ENCODE peak calls at places on chromosome 4, in five cellular contexts. U is CD8-positive, alpha-beta memory T cell; C is mammary epithelial cell; W is cardiac muscle cell; O is transverse colon. X is an unnamed sample.
A peak's percentile ranks its signal among the peaks of the same experiment; 100 is the strongest.

GRCh38 chr4:6687947-6688878 is 5.5 kb upstream of the S100P start:
- DNase-seq in U (no peak), C (no peak), W (no peak), O (no peak), X (no peak)

GRCh38 chr4:186104114-186104894 is at the start of gene FAM149A:
- DNase-seq in U (peak; percentile 33), C (peak; percentile 3), W (peak; percentile 14), O (peak; percentile 87), X (peak; percentile 84)

GRCh38 chr4:156969136-156969535 is 2.5 kb downstream of the PDGFC start:
- DNase-seq in U (no peak), C (no peak), W (no peak), O (no peak), X (no peak)

GRCh38 chr4:185011408-185011807 is 6.9 kb upstream of the HELT start:
- DNase-seq in U (no peak), C (no peak), W (no peak), O (no peak), X (no peak)

GRCh38 chr4:24664956-24665355 is 80.6 kb upstream of the DHX15 start:
- DNase-seq in U (no peak), C (peak; percentile 42), W (peak; percentile 95), O (no peak), X (no peak)

GRCh38 chr4:148444296-148445070 is 2.3 kb upstream of the NR3C2 start:
- DNase-seq in U (peak; percentile 66), C (peak; percentile 4), W (no peak), O (peak; percentile 40), X (peak; percentile 44)

GRCh38 chr4:84622959-84623358 is 40.0 kb downstream of the CDS1 start:
- DNase-seq in U (no peak), C (no peak), W (peak; percentile 3), O (no peak), X (no peak)

GRCh38 chr4:163071308-163071707 is 95.4 kb downstream of the NAF1 start:
- DNase-seq in U (no peak), C (no peak), W (no peak), O (no peak), X (no peak)

GRCh38 chr4:93897559-93897958 is 69.0 kb downstream of the ATOH1 start:
- DNase-seq in U (no peak), C (peak; percentile 1), W (peak; percentile 1), O (no peak), X (no peak)

GRCh38 chr4:27005512-27006246 is 145.0 kb downstream of the STIM2 start:
- DNase-seq in U (no peak), C (peak; percentile 67), W (peak; percentile 74), O (no peak), X (no peak)

GRCh38 chr4:52051615-52052474 is 741 bp downstream of the SPATA18 start:
- DNase-seq in U (no peak), C (peak; percentile 97), W (peak; percentile 91), O (peak; percentile 82), X (peak; percentile 84)

GRCh38 chr4:84151574-84151973 is 347.5 kb downstream of the NKX6-1 start:
- DNase-seq in U (no peak), C (no peak), W (no peak), O (peak; percentile 9), X (no peak)

GRCh38 chr4:83923341-83923740 is 387.4 kb downstream of the GPAT3 start:
- DNase-seq in U (no peak), C (no peak), W (no peak), O (no peak), X (no peak)

GRCh38 chr4:188783160-188783559 is 643.9 kb downstream of the TRIML1 start:
- DNase-seq in U (no peak), C (no peak), W (no peak), O (no peak), X (no peak)

GRCh38 chr4:40055379-40055872 is 1.2 kb upstream of the N4BP2 start:
- DNase-seq in U (no peak), C (no peak), W (no peak), O (no peak), X (no peak)

GRCh38 chr4:48746608-48747374 is 33.3 kb downstream of the FRYL start:
- DNase-seq in U (peak; percentile 14), C (peak; percentile 39), W (no peak), O (no peak), X (no peak)

GRCh38 chr4:5956285-5957021 is 61.8 kb downstream of the C4orf50 start:
- DNase-seq in U (no peak), C (no peak), W (no peak), O (no peak), X (no peak)

GRCh38 chr4:111937368-111937767 is 207.9 kb upstream of the FAM241A start:
- DNase-seq in U (no peak), C (peak; percentile 63), W (peak; percentile 30), O (no peak), X (no peak)

GRCh38 chr4:177235026-177235425 is 74.6 kb upstream of the NEIL3 start:
- DNase-seq in U (no peak), C (peak; percentile 55), W (peak; percentile 72), O (no peak), X (no peak)

GRCh38 chr4:133148690-133149363 is at the start of gene PCDH10:
- DNase-seq in U (no peak), C (peak; percentile 77), W (peak; percentile 97), O (peak; percentile 73), X (peak; percentile 73)

GRCh38 chr4:136742330-136742729 is 790.0 kb downstream of the PCDH18 start:
- DNase-seq in U (no peak), C (no peak), W (peak; percentile 55), O (no peak), X (no peak)

GRCh38 chr4:68520985-68521384 is 55.1 kb downstream of the UGT2B17 start:
- DNase-seq in U (no peak), C (no peak), W (no peak), O (no peak), X (no peak)
- H3K27ac ChIP-seq in U (no peak overlapping the region), C (no peak overlapping the region), W (no peak overlapping the region), O (no peak overlapping the region), X (no peak overlapping the region)

DNA sequence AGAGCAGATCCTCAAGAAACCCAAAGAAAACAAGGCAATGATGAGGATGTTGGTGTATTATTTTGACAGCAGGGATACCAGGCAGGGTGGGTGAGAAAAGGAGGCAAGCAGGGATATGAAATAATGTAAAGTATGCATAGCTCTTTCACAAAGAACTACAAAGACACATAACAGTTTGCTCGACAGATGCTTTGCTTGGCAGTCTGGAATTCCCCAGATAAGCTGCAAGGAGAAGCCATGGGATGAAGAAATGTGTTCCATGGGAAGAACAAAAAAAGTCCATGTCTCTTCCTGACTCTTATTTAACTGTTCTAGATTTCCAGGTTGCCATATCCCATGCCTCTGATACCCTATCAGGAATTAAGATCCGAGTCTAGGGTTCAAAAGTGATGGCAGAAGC is 75.4 kb downstream of the FAM13A start:
- DNase-seq in U (no peak), C (no peak), W (peak; percentile 61), O (no peak), X (no peak)
- H3K27ac ChIP-seq in U (no peak overlapping the region), C (no peak overlapping the region), W (peak overlapping the region; percentile 33), O (no peak overlapping the region), X (no peak overlapping the region)

DNA sequence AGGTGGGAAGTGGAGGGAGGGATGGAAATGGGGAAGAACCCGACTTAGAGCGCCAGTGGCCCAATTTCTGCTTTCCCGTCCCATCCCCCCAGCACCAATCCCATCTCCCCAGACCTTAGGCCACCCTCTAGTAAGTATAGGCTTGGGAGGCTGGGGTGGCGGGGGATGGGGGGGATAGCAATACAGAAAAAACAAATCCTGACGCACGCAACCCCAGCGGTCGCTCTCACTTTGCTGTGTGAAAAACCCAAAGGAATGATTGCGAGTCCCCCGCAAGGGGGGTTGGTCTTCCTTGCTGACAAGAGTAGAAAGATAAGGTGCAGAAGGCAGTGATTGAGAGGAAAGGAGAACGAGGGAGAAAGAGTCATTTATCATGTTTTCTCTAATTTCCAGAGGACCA is 854 bp downstream of the CPE start:
- DNase-seq in U (no peak), C (no peak), W (peak; percentile 44), O (no peak), X (no peak)
- H3K27ac ChIP-seq in U (no peak overlapping the region), C (no peak overlapping the region), W (peak overlapping the region; percentile 82), O (peak overlapping the region; percentile 42), X (no peak overlapping the region)

GRCh38 chr4:123409301-123409700 is 12.7 kb downstream of the SPRY1 start:
- DNase-seq in U (no peak), C (no peak), W (peak; percentile 47), O (no peak), X (no peak)

GRCh38 chr4:123405212-123405856 is 8.7 kb downstream of the SPRY1 start:
- DNase-seq in U (no peak), C (no peak), W (peak; percentile 48), O (no peak), X (no peak)

GRCh38 chr4:123408471-123409084 is 12.0 kb downstream of the SPRY1 start:
- DNase-seq in U (no peak), C (no peak), W (peak; percentile 49), O (no peak), X (no peak)

GRCh38 chr4:123403205-123403604 is 6.6 kb downstream of the SPRY1 start:
- DNase-seq in U (no peak), C (no peak), W (no peak), O (no peak), X (no peak)

GRCh38 chr4:123406862-123407261 is 10.3 kb downstream of the SPRY1 start:
- DNase-seq in U (no peak), C (no peak), W (no peak), O (no peak), X (no peak)
- H3K27ac ChIP-seq in U (no peak overlapping the region), C (no peak overlapping the region), W (no peak overlapping the region), O (no peak overlapping the region), X (no peak overlapping the region)

DNA sequence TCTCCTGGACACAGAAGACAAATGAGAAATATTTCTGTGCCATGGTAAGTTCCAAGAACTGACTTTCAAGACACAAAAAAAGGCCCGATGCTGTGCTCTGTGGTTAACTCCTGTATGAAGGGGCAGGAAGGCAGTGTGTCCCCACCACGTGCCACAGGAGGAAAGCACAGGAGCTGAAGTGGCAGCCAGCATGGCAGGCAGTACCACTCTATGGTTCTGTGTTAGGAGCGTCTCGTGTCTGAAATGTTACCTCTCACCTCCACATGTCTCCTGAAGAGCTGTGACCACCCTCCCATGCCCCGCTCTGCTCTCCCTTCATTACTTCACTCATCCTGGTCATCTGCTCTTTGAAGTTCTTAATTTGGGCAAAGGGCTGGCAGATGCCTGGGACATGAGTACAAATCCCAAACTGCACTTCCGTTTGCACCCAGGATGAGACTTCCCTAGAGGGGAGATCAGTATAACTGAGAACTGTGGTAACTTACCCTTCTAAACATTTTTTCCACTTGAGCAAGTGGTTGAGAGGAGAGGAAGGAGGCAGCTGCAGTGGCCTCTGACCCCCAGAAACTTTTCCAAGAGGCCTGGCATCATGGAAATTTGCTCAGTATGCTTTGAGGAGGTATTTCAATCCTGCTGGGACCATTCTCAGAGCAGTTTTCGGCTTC is 128.9 kb downstream of the SHROOM3 start:
- DNase-seq in U (no peak), C (no peak), W (no peak), O (no peak), X (no peak)
- H3K27ac ChIP-seq in U (no peak overlapping the region), C (no peak overlapping the region), W (no peak overlapping the region), O (peak overlapping the region; percentile 46), X (no peak overlapping the region)

DNA sequence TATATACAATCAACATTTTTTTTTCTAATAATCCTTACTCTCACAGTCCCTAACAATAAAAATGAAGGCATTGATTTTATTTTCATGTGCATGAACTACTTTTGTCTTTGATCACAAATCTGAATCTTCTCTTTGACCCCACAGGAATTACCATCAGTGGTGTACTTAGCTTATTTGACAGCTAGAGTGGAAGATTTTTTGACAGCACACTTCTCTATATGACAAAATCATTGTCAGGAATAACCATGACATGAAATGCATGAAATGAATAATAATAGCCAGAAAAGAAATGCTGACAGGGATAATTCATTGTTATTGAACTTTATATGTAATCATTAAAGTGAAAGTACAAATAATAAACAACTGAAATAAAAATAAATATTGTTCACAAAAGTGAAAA is 604.2 kb downstream of the EPHA5 start:
- DNase-seq in U (no peak), C (no peak), W (no peak), O (no peak), X (no peak)
- H3K27ac ChIP-seq in U (no peak overlapping the region), C (no peak overlapping the region), W (no peak overlapping the region), O (no peak overlapping the region), X (no peak overlapping the region)